ENCODE peak calls at places on chromosomes 11 and 22, in four cellular contexts. E is HCT116, L is GM12878, I is HepG2. O is an unnamed sample. For H3K4me1, the result is how much of the 10 kb centered on the place peaks cover.

GRCh38 chr11:129234978-129235377 is 42.9 kb upstream of the ARHGAP32 start:
- DNase-seq in L (no peak), I (no peak), E (no peak), O (no peak)

GRCh38 chr11:83545494-83545893 is 259.3 kb upstream of the CCDC90B start:
- DNase-seq in I (no peak), L (no peak), E (no peak), O (no peak)

GRCh38 chr11:128894685-128895084 is 3.5 kb downstream of the KCNJ5 start:
- DNase-seq in I (peak), E (no peak), L (no peak), O (no peak)

GRCh38 chr11:71363721-71364120 is 84.5 kb downstream of the DHCR7 start:
- DNase-seq in I (no peak), E (no peak), L (no peak), O (no peak)

GRCh38 chr11:60985991-60986915 is 14.8 kb downstream of the CD6 start:
- DNase-seq in I (no peak), L (no peak), E (no peak), O (no peak)

GRCh38 chr11:43282607-43283440 is 29.0 kb upstream of the API5 start:
- DNase-seq in L (no peak), E (peak), I (peak), O (peak)

GRCh38 chr11:125345706-125346561 is 150.1 kb downstream of the FEZ1 start:
- DNase-seq in I (peak), L (no peak), E (no peak), O (peak)

GRCh38 chr11:71206186-71206585 is 46.2 kb downstream of the SHANK2 start:
- DNase-seq in E (no peak), L (no peak), I (no peak), O (no peak)

GRCh38 chr11:130448416-130449068 is at the start of gene ADAMTS15:
- DNase-seq in L (no peak), I (peak), E (peak), O (peak)

GRCh38 chr11:86174101-86175046 is 70.2 kb upstream of the EED start:
- DNase-seq in L (no peak), I (peak), E (no peak), O (no peak)

GRCh38 chr11:65695459-65696241 is 16.4 kb upstream of the KAT5 start:
- DNase-seq in E (peak), L (no peak), I (peak), O (no peak)

GRCh38 chr11:71432761-71433647 is 15.2 kb downstream of the DHCR7 start:
- DNase-seq in L (no peak), E (no peak), I (no peak), O (no peak)

GRCh38 chr22:22460635-22461034 is 47.9 kb downstream of the ZNF280B start:
- DNase-seq in E (peak), I (peak), L (no peak), O (no peak)

GRCh38 chr22:30206964-30207363 is 39.6 kb downstream of the LIF start:
- DNase-seq in I (peak), E (peak), L (no peak), O (no peak)

GRCh38 chr11:12723410-12724297 is 49.4 kb downstream of the TEAD1 start:
- DNase-seq in I (peak), E (peak), L (no peak), O (no peak)

GRCh38 chr11:111361874-111362273 is 17.2 kb downstream of the POU2AF1 start:
- DNase-seq in I (no peak), E (no peak), L (no peak), O (no peak)

DNA sequence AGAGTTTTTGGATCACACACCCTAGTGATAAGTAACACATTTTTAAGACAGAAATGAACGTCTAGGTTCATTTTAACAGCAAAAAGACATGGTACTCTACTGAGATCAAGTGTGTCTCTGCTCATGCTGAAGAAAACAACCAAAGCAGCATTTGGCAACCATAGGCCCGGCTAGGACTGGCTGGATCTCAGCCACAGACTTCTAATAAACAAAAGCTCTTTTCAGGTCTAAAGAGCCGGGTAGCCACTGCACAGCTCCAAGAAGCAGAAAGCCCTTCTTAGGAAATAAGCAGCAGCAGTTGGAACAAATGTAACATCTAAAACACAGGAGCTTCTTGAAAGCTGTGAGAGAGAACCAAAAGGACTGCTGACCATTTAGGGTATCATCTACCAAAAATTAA is 37.7 kb downstream of the PITPNB start:
- DNase-seq in E (no peak), L (no peak), I (no peak), O (no peak)
- H3K9ac ChIP-seq in E (no peak), L (no peak), I (no peak), O (no peak)

GRCh38 chr11:46332568-46333128 is 14.6 kb upstream of the DGKZ start:
- DNase-seq in L (no peak), I (no peak), E (no peak), O (no peak)
- TF ChIP-seq ZNF274 in L (no peak), I (no peak), E (no peak), O (no peak)

GRCh38 chr22:39444937-39445465 is 11.8 kb upstream of the MGAT3 start:
- DNase-seq in E (no peak), L (no peak), I (no peak), O (no peak)

GRCh38 chr22:39449708-39450107 is 7.1 kb upstream of the MGAT3 start:
- DNase-seq in L (no peak), I (no peak), E (no peak), O (no peak)

GRCh38 chr22:39450258-39450955 is 6.4 kb upstream of the MGAT3 start:
- DNase-seq in L (no peak), I (no peak), E (no peak), O (no peak)

GRCh38 chr22:39446239-39446721 is 10.5 kb upstream of the MGAT3 start:
- DNase-seq in E (no peak), I (no peak), L (peak), O (no peak)

DNA sequence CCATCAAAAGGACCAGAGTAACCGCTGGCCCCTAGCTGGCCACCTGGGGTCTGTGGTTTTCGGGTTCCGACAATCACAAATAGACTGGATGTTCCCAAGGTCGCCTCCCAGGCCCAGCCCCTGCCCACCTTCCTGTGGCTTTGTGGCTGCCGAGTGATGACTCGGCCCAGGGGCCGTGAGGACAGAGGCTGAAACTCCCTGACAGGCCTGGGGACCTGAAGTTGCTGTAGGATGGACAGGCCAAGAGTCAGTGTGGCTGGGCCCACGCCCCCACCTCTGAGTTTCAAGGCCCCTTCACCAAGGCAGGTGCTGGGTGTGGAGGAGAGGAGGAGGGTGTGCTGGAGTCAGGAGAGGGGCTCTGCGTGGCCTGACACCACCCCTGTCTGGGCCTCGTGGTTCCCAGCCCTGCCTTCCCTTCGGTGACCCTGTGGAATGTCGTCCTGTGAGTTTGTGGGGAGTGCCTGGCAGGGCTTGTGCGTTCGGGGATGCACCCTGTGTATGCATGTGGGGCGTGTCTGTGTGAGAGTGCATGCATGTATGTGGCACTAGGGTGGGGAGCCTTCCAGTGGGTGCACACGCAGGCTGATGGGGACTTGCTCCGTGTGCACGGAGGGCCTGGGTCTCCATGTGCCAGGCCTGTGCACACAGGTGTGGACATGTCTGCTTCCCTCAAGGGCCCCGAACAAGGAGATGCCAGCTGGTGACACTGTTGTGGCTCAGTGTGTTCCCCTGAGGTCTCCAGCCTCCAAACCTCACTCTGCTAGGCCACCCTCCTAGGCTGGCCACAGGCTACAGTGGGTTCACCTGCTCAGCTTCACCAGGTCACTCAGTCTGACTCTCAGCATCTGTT is 8.4 kb upstream of the MGAT3 start:
- DNase-seq in E (no peak), I (no peak), L (no peak), O (no peak)
- H3K4me1 ChIP-seq in E (under half), I (under half), L (half or more), O (under half)

GRCh38 chr11:121431820-121432526 is 20.1 kb upstream of the SORL1 start:
- DNase-seq in I (no peak), E (no peak), L (no peak), O (no peak)

GRCh38 chr11:121429556-121429955 is 22.6 kb upstream of the SORL1 start:
- DNase-seq in E (no peak), I (no peak), L (no peak), O (no peak)

GRCh38 chr11:121422675-121423074 is 29.4 kb upstream of the SORL1 start:
- DNase-seq in L (peak), I (no peak), E (no peak), O (no peak)

GRCh38 chr11:121425818-121426217 is 26.3 kb upstream of the SORL1 start:
- DNase-seq in E (no peak), I (no peak), L (no peak), O (no peak)

DNA sequence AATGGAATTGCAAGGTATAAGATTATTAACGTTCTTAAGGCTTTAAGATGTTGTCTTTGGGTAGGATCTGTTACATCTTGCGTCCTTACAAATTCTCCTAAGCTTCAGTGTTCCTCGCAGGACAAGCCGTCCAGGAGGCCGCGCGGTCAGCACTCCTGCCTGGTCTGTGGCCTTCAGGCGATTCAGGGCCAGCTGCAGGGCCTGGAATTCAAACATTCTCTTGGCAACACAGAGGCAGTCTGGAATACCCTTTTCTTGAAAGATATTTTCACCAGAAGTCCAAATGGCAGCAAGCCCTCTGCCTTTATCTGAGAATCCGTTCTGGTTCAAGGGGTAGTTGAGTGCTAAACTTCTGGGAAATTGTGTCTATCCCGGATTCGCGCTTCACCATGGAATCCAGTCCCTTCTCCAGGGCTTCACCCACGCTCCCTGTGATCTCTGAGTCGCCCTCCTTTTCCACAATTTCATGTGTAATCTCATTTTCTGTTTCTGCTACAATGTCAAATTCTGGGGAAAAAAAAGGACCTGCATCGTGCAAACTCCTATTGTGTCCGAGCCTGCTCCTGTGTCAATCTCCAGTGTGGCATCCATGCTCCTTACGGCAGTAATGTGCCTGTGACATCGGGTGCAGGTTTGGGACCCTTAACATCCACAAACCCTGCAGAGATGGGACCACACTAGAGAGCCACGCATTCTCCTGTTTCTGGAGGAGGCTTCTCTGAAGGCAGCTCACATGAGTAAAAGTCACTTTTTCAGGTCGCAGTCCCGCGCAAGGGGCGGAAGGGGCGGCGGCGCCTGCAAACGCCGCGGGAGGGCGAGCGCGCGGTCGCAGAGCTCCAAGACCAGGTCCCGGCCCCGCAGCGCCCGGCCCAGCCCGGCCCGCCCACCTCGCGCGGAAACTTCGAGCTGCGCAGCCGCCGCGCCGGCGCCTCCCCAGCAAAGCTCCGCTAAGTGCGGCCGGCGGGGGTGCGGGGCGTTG is 25.3 kb upstream of the SORL1 start:
- DNase-seq in E (peak), I (no peak), L (no peak), O (peak)
- H3K9ac ChIP-seq in E (peak), I (no peak), L (peak), O (peak)

DNA sequence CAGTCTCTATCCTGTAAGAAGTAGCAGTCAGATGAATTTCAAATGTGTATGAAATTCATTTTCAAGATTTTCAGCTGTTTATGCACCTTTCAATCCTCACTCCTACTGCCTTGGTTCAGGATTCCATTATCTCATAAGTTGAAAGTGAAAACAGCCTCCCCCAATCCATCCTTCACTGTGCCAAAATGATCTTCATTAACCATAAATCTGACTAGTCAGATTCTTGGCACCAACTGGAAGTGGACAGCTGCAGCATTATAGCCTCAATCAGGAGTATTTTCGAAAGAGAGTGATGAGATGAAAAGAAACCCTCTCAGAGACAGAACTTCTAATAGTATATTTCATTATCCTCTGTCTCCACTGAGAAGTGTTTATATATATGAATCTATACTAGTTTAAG is 365.3 kb upstream of the PDGFD start:
- DNase-seq in L (no peak), I (no peak), E (no peak), O (no peak)
- TF ChIP-seq ZNF274 in L (no peak), I (no peak), E (no peak), O (no peak)

GRCh38 chr11:64459016-64459415 is 100.1 kb downstream of the RPS6KA4 start:
- DNase-seq in E (no peak), I (no peak), L (no peak), O (no peak)

GRCh38 chr11:64457416-64458010 is 98.6 kb downstream of the RPS6KA4 start:
- DNase-seq in I (no peak), E (no peak), L (no peak), O (no peak)

GRCh38 chr11:64453466-64453865 is 94.5 kb downstream of the RPS6KA4 start:
- DNase-seq in I (no peak), E (no peak), L (no peak), O (no peak)

GRCh38 chr11:64456509-64457320 is 97.8 kb downstream of the RPS6KA4 start:
- DNase-seq in I (no peak), E (no peak), L (no peak), O (no peak)

GRCh38 chr11:64455436-64456261 is 96.7 kb downstream of the RPS6KA4 start:
- DNase-seq in E (no peak), L (no peak), I (no peak), O (no peak)
- H3K4me1 ChIP-seq in E (under half), L (under half), I (under half), O (under half)